ENCODE peak calls at places on chromosomes 11 and 22, in seven cellular contexts. T is iris pigment epithelial cell, K is pancreas, D is uterus, H is psoas muscle, E is NCI-H460, Y is cardiac muscle cell. R is an unnamed sample.

GRCh38 chr11:12070446-12071267 is 39.7 kb upstream of the MICAL2 start:
- DNase-seq in K (no peak), Y (no peak), D (no peak), T (no peak), E (no peak), H (peak), R (no peak)

GRCh38 chr22:35394810-35395563 is 5.0 kb upstream of the MCM5 start:
- DNase-seq in H (no peak), E (no peak), Y (no peak), K (no peak), T (no peak), D (no peak), R (no peak)

GRCh38 chr11:42462558-42463310 is 849.1 kb upstream of the API5 start:
- DNase-seq in H (no peak), T (no peak), D (no peak), Y (no peak), E (no peak), K (no peak), R (no peak)

GRCh38 chr11:93063101-93063500 is 93.7 kb downstream of the MTNR1B start:
- DNase-seq in D (no peak), Y (no peak), H (no peak), K (no peak), E (peak), T (no peak), R (no peak)

GRCh38 chr22:20036535-20037392 is 15.9 kb downstream of the TANGO2 start:
- DNase-seq in E (no peak), K (no peak), H (no peak), Y (no peak), T (no peak), D (no peak), R (no peak)

GRCh38 chr11:66020618-66021357 is 5.5 kb downstream of the CATSPER1 start:
- DNase-seq in E (peak), D (no peak), T (peak), H (peak), K (no peak), Y (no peak), R (no peak)

GRCh38 chr11:70270877-70271634 is 566 bp downstream of the PPFIA1 start:
- DNase-seq in E (no peak), H (peak), Y (peak), D (no peak), T (peak), K (peak), R (peak)

GRCh38 chr11:8222820-8223512 is 40.7 kb downstream of the LMO1 start:
- DNase-seq in E (no peak), D (no peak), K (no peak), H (no peak), T (no peak), Y (no peak), R (no peak)

GRCh38 chr22:39907035-39907434 is 6.2 kb downstream of the GRAP2 start:
- DNase-seq in K (no peak), Y (no peak), H (no peak), T (no peak), E (no peak), D (no peak), R (no peak)

GRCh38 chr11:61870429-61871039 is 20.8 kb downstream of the FADS3 start:
- DNase-seq in K (no peak), E (no peak), D (no peak), H (peak), T (no peak), Y (no peak), R (no peak)